ENCODE peak calls at places on chromosomes 5 and 9, in four cellular contexts. H, G, D and F are unnamed samples.

GRCh38 chr5:154593091-154593490 is 115.1 kb upstream of the HAND1 start:
- DNase-seq in H (no peak), G (no peak), D (peak; percentile 13), F (no peak)

GRCh38 chr5:142426676-142427364 is 102.0 kb upstream of the SPRY4 start:
- DNase-seq in H (no peak), G (no peak), D (peak; percentile 48), F (no peak)

GRCh38 chr9:17719053-17719452 is 140.2 kb downstream of the SH3GL2 start:
- DNase-seq in H (no peak), G (no peak), D (no peak), F (no peak)

GRCh38 chr5:84411832-84412605 is 27.3 kb upstream of the EDIL3 start:
- DNase-seq in H (no peak), G (no peak), D (peak; percentile 34), F (no peak)

GRCh38 chr9:131266301-131267229 is 9.7 kb downstream of the FAM78A start:
- DNase-seq in H (no peak), G (no peak), D (no peak), F (no peak)

GRCh38 chr9:101840694-101841188 is 102.3 kb upstream of the GRIN3A start:
- DNase-seq in H (no peak), G (no peak), D (no peak), F (no peak)

GRCh38 chr5:174520420-174521396 is 203.7 kb upstream of the MSX2 start:
- DNase-seq in H (no peak), G (no peak), D (no peak), F (peak; percentile 53)

GRCh38 chr5:74916831-74917710 is 50.9 kb upstream of the FAM169A start:
- DNase-seq in H (peak; percentile 14), G (no peak), D (peak; percentile 17), F (no peak)

GRCh38 chr5:62328772-62329491 is 22.9 kb downstream of the KIF2A start:
- DNase-seq in H (no peak), G (no peak), D (no peak), F (peak; percentile 64)

GRCh38 chr9:97558701-97559101 is 57.2 kb downstream of the TMOD1 start:
- DNase-seq in H (no peak), G (no peak), D (no peak), F (no peak)

GRCh38 chr5:5572010-5572982 is 149.8 kb downstream of the ICE1 start:
- DNase-seq in H (no peak), G (no peak), D (no peak), F (peak; percentile 82)

GRCh38 chr9:76817489-76817888 is 53.3 kb downstream of the PCA3 start:
- DNase-seq in H (peak; percentile 32), G (peak; percentile 55), D (peak; percentile 44), F (no peak)

GRCh38 chr5:136420168-136420916 is 55.0 kb upstream of the TRPC7 start:
- DNase-seq in H (no peak), G (no peak), D (no peak), F (peak; percentile 89)

GRCh38 chr9:113501129-113501686 is 37.7 kb downstream of the RGS3 start:
- DNase-seq in H (no peak), G (no peak), D (no peak), F (peak; percentile 52)

GRCh38 chr5:181198905-181199519 is 6.0 kb downstream of the TRIM7 start:
- DNase-seq in H (no peak), G (no peak), D (no peak), F (peak; percentile 66)

GRCh38 chr9:97362777-97363545 is 48.9 kb upstream of the TDRD7 start:
- DNase-seq in H (no peak), G (no peak), D (no peak), F (no peak)

GRCh38 chr5:70491-70890 is 21.5 kb upstream of the PLEKHG4B start:
- DNase-seq in H (no peak), G (no peak), D (no peak), F (no peak)

GRCh38 chr9:32395483-32396216 is 11.2 kb downstream of the ACO1 start:
- DNase-seq in H (peak; percentile 75), G (peak; percentile 74), D (peak; percentile 89), F (no peak)

GRCh38 chr5:56346717-56347116 is 113.6 kb upstream of the ANKRD55 start:
- DNase-seq in H (no peak), G (no peak), D (no peak), F (no peak)

GRCh38 chr9:113186241-113186755 is 34.8 kb downstream of the FKBP15 start:
- DNase-seq in H (no peak), G (no peak), D (no peak), F (no peak)

GRCh38 chr5:113112435-113112834 is 135.8 kb downstream of the DCP2 start:
- DNase-seq in H (no peak), G (no peak), D (peak; percentile 76), F (no peak)

GRCh38 chr5:3818612-3819011 is 223.0 kb downstream of the IRX1 start:
- DNase-seq in H (no peak), G (no peak), D (no peak), F (no peak)

GRCh38 chr5:25646421-25647341 is 1001.9 kb upstream of the CDH10 start:
- DNase-seq in H (no peak), G (no peak), D (no peak), F (no peak)

GRCh38 chr5:81194633-81195333 is 38.3 kb upstream of the CKMT2 start:
- DNase-seq in H (peak; percentile 95), G (peak; percentile 25), D (peak; percentile 47), F (peak; percentile 92)

GRCh38 chr5:15790446-15791005 is 290.5 kb downstream of the FBXL7 start:
- DNase-seq in H (no peak), G (no peak), D (no peak), F (no peak)

GRCh38 chr5:43215073-43215631 is 23.1 kb downstream of the NIM1K start:
- DNase-seq in H (no peak), G (no peak), D (peak; percentile 24), F (no peak)

GRCh38 chr5:16464664-16465543 is 696 bp downstream of the ZNF622 start:
- DNase-seq in H (no peak), G (no peak), D (no peak), F (no peak)

GRCh38 chr9:131420913-131421312 is 27.0 kb downstream of the PRRC2B start:
- DNase-seq in H (no peak), G (no peak), D (peak; percentile 17), F (no peak)

GRCh38 chr5:58582004-58582403 is 871 bp upstream of the RAB3C start:
- DNase-seq in H (no peak), G (no peak), D (no peak), F (peak; percentile 45)

GRCh38 chr9:110440161-110440560 is 102.5 kb upstream of the TXNDC8 start:
- DNase-seq in H (peak; percentile 69), G (peak; percentile 75), D (peak; percentile 80), F (no peak)

GRCh38 chr5:150293091-150293941 is 3.7 kb upstream of the CAMK2A start:
- DNase-seq in H (no peak), G (no peak), D (no peak), F (no peak)

GRCh38 chr9:69265891-69266290 is 59.1 kb upstream of the ENTREP1 start:
- DNase-seq in H (no peak), G (peak; percentile 10), D (no peak), F (no peak)

GRCh38 chr9:127523312-127523851 is 72.1 kb downstream of the LRSAM1 start:
- DNase-seq in H (peak; percentile 55), G (no peak), D (no peak), F (no peak)

GRCh38 chr9:87498046-87498815 is 564 bp downstream of the DAPK1 start:
- DNase-seq in H (peak; percentile 39), G (no peak), D (no peak), F (peak; percentile 95)

GRCh38 chr9:130372057-130372456 is 72.7 kb upstream of the ASS1 start:
- DNase-seq in H (no peak), G (no peak), D (no peak), F (no peak)

GRCh38 chr9:115945009-115945431 is 208.6 kb upstream of the PAPPA start:
- DNase-seq in H (peak; percentile 20), G (no peak), D (no peak), F (no peak)

GRCh38 chr5:14039063-14039462 is 94.6 kb upstream of the DNAH5 start:
- DNase-seq in H (no peak), G (no peak), D (no peak), F (no peak)